ENCODE peak calls at places on chromosomes 5 and 9, in ten cellular contexts. L is epithelial cell of esophagus, O is foreskin fibroblast, V is esophagus squamous epithelium, J is dorsolateral prefrontal cortex, Y is upper lobe of right lung, G is tibial nerve, K is ascending aorta, E is DND-41, N is cardiac fibroblast. T is an unnamed sample.

GRCh38 chr9:92680166-92681119 is 10.5 kb upstream of the IPPK start:
- DNase-seq in E (no peak), K (no peak), O (peak; percentile 24), Y (no peak), L (peak; percentile 96), J (no peak), G (no peak), V (no peak), N (peak; percentile 49), T (no peak)

GRCh38 chr5:106397700-106398099 is 1273.0 kb downstream of the EFNA5 start:
- DNase-seq in V (no peak), N (peak; percentile 98), E (no peak), Y (no peak), O (peak; percentile 95), K (no peak), L (peak; percentile 97), G (no peak), J (no peak), T (no peak)

GRCh38 chr9:128497824-128498610 is 6.5 kb upstream of the GLE1 start:
- DNase-seq in L (no peak), K (no peak), J (peak; percentile 42), V (no peak), N (no peak), Y (peak; percentile 48), E (no peak), G (no peak), O (no peak), T (no peak)

GRCh38 chr9:135582966-135583685 is 21.6 kb downstream of the PAEP start:
- DNase-seq in J (peak; percentile 36), E (no peak), K (no peak), V (no peak), Y (no peak), L (no peak), N (no peak), G (no peak), O (no peak), T (no peak)

GRCh38 chr5:142680605-142681259 is 5.2 kb downstream of the FGF1 start:
- DNase-seq in J (no peak), Y (no peak), V (no peak), L (peak; percentile 99), E (no peak), G (no peak), O (peak; percentile 74), K (peak; percentile 48), N (peak; percentile 77), T (no peak)

GRCh38 chr5:73522989-73523388 is 24.7 kb downstream of the BTF3 start:
- DNase-seq in O (no peak), E (no peak), L (peak; percentile 90), G (no peak), V (no peak), N (no peak), Y (no peak), J (no peak), K (no peak), T (no peak)

GRCh38 chr5:1883120-1883924 is 597 bp upstream of the IRX4 start:
- DNase-seq in V (no peak), G (no peak), O (no peak), Y (no peak), E (no peak), K (no peak), N (no peak), J (no peak), L (peak; percentile 58), T (no peak)

GRCh38 chr9:30235068-30235467 is 2149.4 kb upstream of the ACO1 start:
- DNase-seq in K (no peak), E (no peak), G (no peak), N (no peak), Y (no peak), J (no peak), O (no peak), L (no peak), V (no peak), T (no peak)

GRCh38 chr5:109688647-109688998 is 1.1 kb upstream of the MAN2A1 start:
- DNase-seq in N (peak; percentile 50), G (peak; percentile 20), L (peak; percentile 42), O (peak; percentile 53), E (no peak), K (no peak), J (no peak), Y (no peak), V (no peak), T (peak; percentile 54)

GRCh38 chr9:98211260-98211659 is 18.8 kb upstream of the CORO2A start:
- DNase-seq in L (no peak), N (no peak), Y (no peak), K (no peak), E (no peak), O (no peak), G (no peak), V (no peak), J (no peak), T (no peak)

GRCh38 chr5:172910828-172911627 is 48.2 kb upstream of the RPL26L1 start:
- DNase-seq in N (peak; percentile 99), J (no peak), V (no peak), L (no peak), O (peak; percentile 86), Y (peak; percentile 84), K (peak; percentile 95), E (no peak), G (peak; percentile 81), T (no peak)

GRCh38 chr9:89730715-89731114 is 125.9 kb downstream of the GADD45G start:
- DNase-seq in Y (peak; percentile 89), K (no peak), V (no peak), G (no peak), O (no peak), J (no peak), N (no peak), L (no peak), E (no peak), T (no peak)

GRCh38 chr5:34930870-34931269 is 1.5 kb downstream of the DNAJC21 start:
- DNase-seq in K (no peak), O (no peak), N (no peak), E (no peak), J (no peak), Y (no peak), V (no peak), G (no peak), L (no peak), T (no peak)
- H3K4me3 ChIP-seq in K (peak overlapping the region; percentile 64), O (peak overlapping the region; percentile 84), N (peak overlapping the region; percentile 78), E (peak overlapping the region; percentile 76), J (peak overlapping the region; percentile 93), Y (peak overlapping the region; percentile 75), V (peak overlapping the region; percentile 95), G (no peak overlapping the region), L (peak overlapping the region; percentile 77), T (peak overlapping the region; percentile 89)

DNA sequence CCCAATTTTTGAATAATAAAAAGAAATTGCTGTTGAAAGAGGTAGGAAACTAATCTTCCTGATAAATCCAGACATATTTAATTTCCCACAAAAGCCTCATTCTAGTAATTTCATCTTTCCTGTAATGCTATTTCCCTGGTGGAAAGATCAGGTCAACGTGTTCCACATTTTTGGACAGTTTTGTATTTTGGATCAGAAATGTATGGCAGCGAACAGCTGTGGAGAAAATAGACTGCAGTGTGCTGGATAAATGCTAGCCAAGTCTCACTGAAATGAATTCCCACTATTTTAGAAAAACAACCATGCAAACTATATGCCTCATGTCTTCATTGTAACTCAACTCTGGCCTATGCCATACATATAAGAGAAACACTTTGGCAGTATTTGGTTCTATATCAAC is 191.1 kb upstream of the NREP start:
- DNase-seq in K (no peak), V (no peak), J (no peak), N (no peak), L (no peak), G (no peak), E (no peak), Y (no peak), O (no peak), T (no peak)
- H3K4me3 ChIP-seq in K (no peak overlapping the region), V (no peak overlapping the region), J (no peak overlapping the region), N (no peak overlapping the region), L (no peak overlapping the region), G (no peak overlapping the region), E (no peak overlapping the region), Y (no peak overlapping the region), O (no peak overlapping the region), T (no peak overlapping the region)

DNA sequence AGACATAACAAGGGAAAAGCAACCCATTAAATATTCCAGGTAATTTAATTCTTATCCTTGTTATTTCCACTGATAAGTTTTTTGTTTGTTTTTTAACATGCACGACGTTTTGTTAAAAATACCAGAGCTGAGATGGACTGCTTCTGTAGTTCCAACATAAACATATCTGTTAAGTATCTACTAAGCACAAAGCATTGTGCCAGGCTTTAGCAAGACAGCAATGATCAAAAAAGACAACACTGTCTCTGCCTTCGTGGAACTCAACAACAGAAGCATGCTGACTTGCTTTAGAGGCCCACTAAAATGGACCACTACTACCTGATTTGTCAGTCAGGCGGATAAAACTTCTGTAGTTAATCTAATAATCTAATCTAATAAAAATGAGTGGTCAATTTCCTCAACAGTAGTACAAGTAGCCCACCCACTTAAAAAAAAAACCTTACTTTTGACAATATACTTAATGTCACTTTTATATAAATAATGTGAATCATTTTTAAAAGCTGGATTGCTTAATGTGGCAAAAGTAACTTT is 3.1 kb downstream of the RAB14 start:
- DNase-seq in V (no peak), Y (no peak), L (no peak), N (no peak), J (no peak), O (no peak), G (no peak), K (no peak), E (no peak), T (no peak)
- H3K4me3 ChIP-seq in V (no peak overlapping the region), Y (peak overlapping the region; percentile 88), L (peak overlapping the region; percentile 86), N (no peak overlapping the region), J (peak overlapping the region; percentile 90), O (peak overlapping the region; percentile 9), G (no peak overlapping the region), K (no peak overlapping the region), E (peak overlapping the region; percentile 33), T (no peak overlapping the region)

GRCh38 chr5:139985290-139985689 is 57.8 kb downstream of the NRG2 start:
- DNase-seq in N (no peak), J (no peak), L (peak; percentile 67), V (no peak), K (no peak), E (no peak), O (no peak), G (no peak), Y (no peak), T (no peak)

GRCh38 chr5:139984816-139985215 is 58.3 kb downstream of the NRG2 start:
- DNase-seq in J (no peak), N (no peak), Y (no peak), K (no peak), G (no peak), V (no peak), O (no peak), L (peak; percentile 81), E (no peak), T (no peak)

GRCh38 chr5:139982157-139982974 is 60.7 kb downstream of the NRG2 start:
- DNase-seq in N (peak; percentile 10), J (no peak), Y (no peak), G (peak; percentile 25), L (peak; percentile 77), V (no peak), O (peak; percentile 64), K (no peak), E (no peak), T (no peak)

GRCh38 chr5:139982975-139983240 is 60.2 kb downstream of the NRG2 start:
- DNase-seq in L (no peak), E (no peak), V (no peak), K (no peak), O (no peak), G (no peak), J (no peak), N (no peak), Y (no peak), T (no peak)

DNA sequence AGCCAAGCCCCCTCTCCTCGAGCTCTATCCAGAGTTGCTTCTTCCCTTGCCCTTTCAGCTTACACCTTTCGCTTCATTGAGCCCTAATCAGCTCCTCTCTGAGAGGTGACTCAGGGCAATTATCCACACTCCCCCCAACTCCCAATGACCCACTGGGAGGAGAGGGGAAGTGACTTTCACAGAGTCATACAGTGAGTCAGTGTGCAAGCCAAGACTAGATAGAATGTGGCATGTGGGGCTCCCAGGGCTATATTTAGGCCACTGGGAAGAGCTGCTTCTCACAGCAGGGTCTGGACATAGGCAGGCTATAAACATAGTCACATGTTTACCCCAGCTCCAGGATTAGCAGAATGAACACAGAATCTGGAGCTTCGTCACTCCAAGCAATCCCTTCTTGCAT is 57.4 kb downstream of the NRG2 start:
- DNase-seq in E (no peak), G (no peak), K (no peak), J (no peak), L (peak; percentile 98), V (no peak), O (peak; percentile 90), Y (no peak), N (peak; percentile 74), T (no peak)
- H3K4me3 ChIP-seq in E (no peak overlapping the region), G (no peak overlapping the region), K (no peak overlapping the region), J (no peak overlapping the region), L (no peak overlapping the region), V (no peak overlapping the region), O (no peak overlapping the region), Y (no peak overlapping the region), N (no peak overlapping the region), T (no peak overlapping the region)